ENCODE peak calls at places on chromosome 20, in ten cellular contexts. One of them, this sample, is unnamed.

GRCh38 chr20:63178889-63179751 is 36.8 kb downstream of the YTHDF1 start:
- DNase-seq in suprapubic skin: no peak
- DNase-seq in endothelial cell of umbilical vein: no peak
- DNase-seq in testis: peak; percentile 66
- DNase-seq in transverse colon: peak; percentile 33
- DNase-seq in spleen: peak; percentile 87
- DNase-seq in right lobe of liver: no peak
- DNase-seq in A549: peak; percentile 49
- DNase-seq in heart left ventricle: peak; percentile 36
- DNase-seq in lower leg skin: no peak
- DNase-seq in this sample: peak; percentile 21

GRCh38 chr20:15310361-15310760 is 972.9 kb upstream of the FLRT3 start:
- DNase-seq in suprapubic skin: no peak
- DNase-seq in endothelial cell of umbilical vein: peak; percentile 49
- DNase-seq in spleen: no peak
- DNase-seq in testis: no peak
- DNase-seq in lower leg skin: no peak
- DNase-seq in right lobe of liver: no peak
- DNase-seq in heart left ventricle: no peak
- DNase-seq in A549: no peak
- DNase-seq in transverse colon: no peak
- DNase-seq in this sample: no peak

GRCh38 chr20:38129248-38129865 is 35.7 kb downstream of the TGM2 start:
- DNase-seq in suprapubic skin: no peak
- DNase-seq in A549: no peak
- DNase-seq in spleen: peak; percentile 25
- DNase-seq in testis: no peak
- DNase-seq in right lobe of liver: peak; percentile 32
- DNase-seq in heart left ventricle: no peak
- DNase-seq in endothelial cell of umbilical vein: no peak
- DNase-seq in lower leg skin: no peak
- DNase-seq in transverse colon: no peak
- DNase-seq in this sample: no peak

GRCh38 chr20:47318596-47319516 is 37.6 kb downstream of the ZMYND8 start:
- DNase-seq in spleen: peak; percentile 84
- DNase-seq in heart left ventricle: peak; percentile 79
- DNase-seq in right lobe of liver: peak; percentile 75
- DNase-seq in endothelial cell of umbilical vein: peak; percentile 79
- DNase-seq in A549: peak; percentile 61
- DNase-seq in suprapubic skin: peak; percentile 92
- DNase-seq in testis: peak; percentile 85
- DNase-seq in lower leg skin: peak; percentile 82
- DNase-seq in transverse colon: peak; percentile 78
- DNase-seq in this sample: peak; percentile 96

GRCh38 chr20:3312940-3313656 is 74.1 kb upstream of the SLC4A11 start:
- DNase-seq in heart left ventricle: no peak
- DNase-seq in A549: peak; percentile 70
- DNase-seq in endothelial cell of umbilical vein: peak; percentile 82
- DNase-seq in testis: peak; percentile 19
- DNase-seq in right lobe of liver: no peak
- DNase-seq in spleen: no peak
- DNase-seq in suprapubic skin: no peak
- DNase-seq in lower leg skin: peak; percentile 50
- DNase-seq in transverse colon: no peak
- DNase-seq in this sample: peak; percentile 66

GRCh38 chr20:34578521-34579147 is 20.1 kb downstream of the MAP1LC3A start:
- DNase-seq in right lobe of liver: no peak
- DNase-seq in spleen: no peak
- DNase-seq in A549: no peak
- DNase-seq in lower leg skin: no peak
- DNase-seq in transverse colon: no peak
- DNase-seq in testis: peak; percentile 18
- DNase-seq in suprapubic skin: no peak
- DNase-seq in endothelial cell of umbilical vein: no peak
- DNase-seq in heart left ventricle: peak; percentile 65
- DNase-seq in this sample: peak; percentile 48

GRCh38 chr20:57412347-57413029 is 21.3 kb downstream of the RBM38 start:
- DNase-seq in spleen: peak; percentile 51
- DNase-seq in suprapubic skin: no peak
- DNase-seq in lower leg skin: no peak
- DNase-seq in A549: no peak
- DNase-seq in endothelial cell of umbilical vein: no peak
- DNase-seq in right lobe of liver: no peak
- DNase-seq in heart left ventricle: no peak
- DNase-seq in transverse colon: no peak
- DNase-seq in testis: peak; percentile 68
- DNase-seq in this sample: no peak

GRCh38 chr20:24653306-24653705 is 183.9 kb downstream of the SYNDIG1 start:
- DNase-seq in right lobe of liver: no peak
- DNase-seq in transverse colon: no peak
- DNase-seq in testis: no peak
- DNase-seq in suprapubic skin: no peak
- DNase-seq in endothelial cell of umbilical vein: no peak
- DNase-seq in heart left ventricle: no peak
- DNase-seq in lower leg skin: no peak
- DNase-seq in A549: peak; percentile 78
- DNase-seq in spleen: peak; percentile 56
- DNase-seq in this sample: no peak

GRCh38 chr20:17944854-17945474 is 23.6 kb downstream of the SNX5 start:
- DNase-seq in lower leg skin: no peak
- DNase-seq in transverse colon: no peak
- DNase-seq in heart left ventricle: no peak
- DNase-seq in endothelial cell of umbilical vein: no peak
- DNase-seq in spleen: no peak
- DNase-seq in suprapubic skin: no peak
- DNase-seq in testis: no peak
- DNase-seq in right lobe of liver: no peak
- DNase-seq in A549: no peak
- DNase-seq in this sample: no peak

GRCh38 chr20:17947474-17947815 is 21.1 kb downstream of the SNX5 start:
- DNase-seq in endothelial cell of umbilical vein: no peak
- DNase-seq in testis: no peak
- DNase-seq in heart left ventricle: no peak
- DNase-seq in spleen: no peak
- DNase-seq in right lobe of liver: no peak
- DNase-seq in A549: no peak
- DNase-seq in suprapubic skin: no peak
- DNase-seq in transverse colon: no peak
- DNase-seq in lower leg skin: no peak
- DNase-seq in this sample: no peak

GRCh38 chr20:17946040-17946439 is 22.6 kb downstream of the SNX5 start:
- DNase-seq in suprapubic skin: no peak
- DNase-seq in lower leg skin: no peak
- DNase-seq in heart left ventricle: no peak
- DNase-seq in right lobe of liver: no peak
- DNase-seq in transverse colon: no peak
- DNase-seq in testis: no peak
- DNase-seq in A549: no peak
- DNase-seq in spleen: no peak
- DNase-seq in endothelial cell of umbilical vein: no peak
- DNase-seq in this sample: no peak

GRCh38 chr20:17948442-17948841 is 20.2 kb downstream of the SNX5 start:
- DNase-seq in A549: no peak
- DNase-seq in spleen: no peak
- DNase-seq in lower leg skin: no peak
- DNase-seq in endothelial cell of umbilical vein: no peak
- DNase-seq in testis: no peak
- DNase-seq in transverse colon: no peak
- DNase-seq in suprapubic skin: no peak
- DNase-seq in right lobe of liver: no peak
- DNase-seq in heart left ventricle: no peak
- DNase-seq in this sample: no peak

DNA sequence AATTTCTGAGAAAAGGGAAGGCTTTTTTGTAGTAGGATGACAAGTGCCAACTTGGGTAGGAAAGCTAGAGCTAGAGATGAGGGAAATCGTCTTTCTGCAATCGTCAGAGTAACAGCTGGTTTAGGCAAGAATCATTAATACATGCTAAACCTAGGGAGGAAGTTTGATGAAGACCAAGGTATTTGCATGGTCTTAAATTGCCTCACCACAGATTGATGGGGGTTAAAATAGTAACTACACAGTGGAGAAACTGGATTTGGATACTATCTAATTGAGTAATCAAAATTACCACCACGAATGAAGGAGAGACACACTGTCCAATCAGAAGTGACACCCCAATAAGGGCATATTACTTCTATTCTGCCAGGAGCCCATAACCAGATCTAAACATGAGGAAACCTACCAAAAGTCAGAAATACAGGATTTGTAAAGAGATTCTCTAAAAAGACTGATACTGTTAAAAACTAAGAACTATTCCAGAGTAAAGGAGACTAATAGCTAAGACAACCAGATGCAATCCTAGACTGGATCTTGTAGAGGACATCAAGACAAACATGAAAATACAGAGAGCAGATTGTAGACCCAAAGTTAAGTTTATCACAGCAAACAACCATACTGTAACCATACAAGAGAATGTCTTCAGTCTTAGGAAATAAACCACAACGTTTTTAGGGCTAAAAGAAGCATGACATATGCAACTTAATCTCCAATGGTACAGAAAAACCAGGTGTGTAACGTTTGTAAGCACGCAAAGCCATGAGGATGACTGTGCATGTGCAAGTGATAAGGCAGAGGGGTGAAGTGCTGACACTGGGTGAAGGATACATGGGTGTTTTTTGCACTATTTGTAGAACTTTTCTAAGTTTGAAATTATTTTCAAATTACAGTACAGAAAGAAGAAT is 21.8 kb downstream of the SNX5 start:
- DNase-seq in transverse colon: no peak
- DNase-seq in heart left ventricle: no peak
- DNase-seq in spleen: no peak
- DNase-seq in suprapubic skin: no peak
- DNase-seq in testis: no peak
- DNase-seq in endothelial cell of umbilical vein: no peak
- DNase-seq in lower leg skin: no peak
- DNase-seq in right lobe of liver: no peak
- DNase-seq in A549: no peak
- DNase-seq in this sample: no peak
- TF ChIP-seq POLR2A in transverse colon: no peak
- TF ChIP-seq POLR2A in heart left ventricle: no peak
- TF ChIP-seq POLR2A in spleen: no peak
- TF ChIP-seq POLR2A in suprapubic skin: no peak
- TF ChIP-seq POLR2A in testis: no peak
- TF ChIP-seq POLR2A in endothelial cell of umbilical vein: no peak
- TF ChIP-seq POLR2A in lower leg skin: no peak
- TF ChIP-seq POLR2A in right lobe of liver: no peak
- TF ChIP-seq POLR2A in A549: no peak
- TF ChIP-seq POLR2A in this sample: no peak

DNA sequence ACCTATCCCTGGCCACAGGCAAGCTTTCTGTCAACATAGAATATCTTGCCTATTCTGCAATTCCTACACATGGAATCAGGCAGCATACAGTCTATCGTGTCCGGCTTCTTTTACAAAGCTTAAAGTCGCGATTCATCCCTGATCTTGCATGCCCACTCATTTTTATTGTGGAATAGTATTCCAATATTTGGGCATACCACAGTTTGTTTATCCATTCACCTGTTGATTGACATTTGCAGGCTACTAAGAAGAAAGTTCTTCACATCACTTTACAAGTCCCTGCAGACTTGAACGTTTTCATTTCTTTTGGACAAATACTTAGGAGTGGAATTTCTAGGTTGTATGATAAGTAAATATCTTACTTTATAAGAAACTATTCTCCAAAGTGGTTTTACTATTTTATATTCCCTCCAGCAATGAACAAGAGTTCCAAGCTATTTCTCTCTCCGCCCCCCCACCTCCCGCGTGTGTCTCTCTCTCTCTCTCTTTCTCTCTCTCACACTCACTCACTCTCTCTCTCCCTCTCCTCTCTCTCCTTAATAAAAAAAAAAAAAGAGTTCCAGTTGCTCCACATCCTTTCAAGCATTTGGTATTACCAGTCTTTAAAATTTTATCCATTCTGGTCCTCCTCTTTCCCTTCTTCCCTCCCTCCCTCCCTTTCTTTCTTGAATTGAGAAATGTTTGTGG is 1.1 kb upstream of the PLCB1 start:
- DNase-seq in A549: no peak
- DNase-seq in right lobe of liver: no peak
- DNase-seq in lower leg skin: no peak
- DNase-seq in transverse colon: no peak
- DNase-seq in heart left ventricle: no peak
- DNase-seq in spleen: no peak
- DNase-seq in suprapubic skin: no peak
- DNase-seq in endothelial cell of umbilical vein: no peak
- DNase-seq in testis: no peak
- DNase-seq in this sample: no peak
- H3K4me3 ChIP-seq in A549: no peak overlapping the region
- H3K4me3 ChIP-seq in right lobe of liver: no peak overlapping the region
- H3K4me3 ChIP-seq in lower leg skin: no peak overlapping the region
- H3K4me3 ChIP-seq in transverse colon: no peak overlapping the region
- H3K4me3 ChIP-seq in heart left ventricle: peak overlapping the region; percentile 68
- H3K4me3 ChIP-seq in spleen: peak overlapping the region; percentile 84
- H3K4me3 ChIP-seq in suprapubic skin: peak overlapping the region; percentile 83
- H3K4me3 ChIP-seq in endothelial cell of umbilical vein: no peak overlapping the region
- H3K4me3 ChIP-seq in testis: peak overlapping the region; percentile 72
- H3K4me3 ChIP-seq in this sample: peak overlapping the region; percentile 88

DNA sequence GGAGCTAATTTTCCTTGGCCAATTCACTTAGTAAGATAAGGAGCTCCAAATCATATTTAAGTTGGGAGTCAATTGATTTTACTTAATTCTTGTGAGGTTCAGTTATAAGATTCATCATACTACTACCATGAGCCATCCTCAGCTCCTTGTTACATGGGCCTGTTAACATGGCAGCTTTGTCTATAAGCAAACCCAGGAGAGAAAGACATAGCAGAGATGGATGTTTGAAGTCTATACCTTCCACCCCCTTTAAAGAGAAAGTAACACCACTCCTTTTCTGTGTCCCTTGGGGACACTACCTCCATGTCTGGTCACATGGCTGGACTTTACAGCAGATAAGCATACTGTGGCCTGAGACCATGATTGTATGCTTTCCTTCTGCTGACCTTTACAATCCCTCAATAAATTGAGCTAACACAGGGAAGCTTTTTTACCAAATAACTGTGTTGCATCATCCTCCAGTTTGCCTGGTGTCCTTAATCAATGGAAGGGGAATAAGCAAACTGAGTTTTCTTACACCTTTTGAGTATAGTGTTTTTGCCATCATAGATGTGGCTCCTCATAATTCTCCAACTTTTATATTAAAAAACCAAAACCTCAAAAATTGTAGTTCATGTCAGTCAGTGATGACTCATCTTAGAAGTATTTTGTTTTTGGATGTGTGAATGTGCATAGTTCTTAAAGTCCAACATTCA is 9.8 kb upstream of the ZNFX1 start:
- DNase-seq in lower leg skin: no peak
- DNase-seq in right lobe of liver: no peak
- DNase-seq in endothelial cell of umbilical vein: peak; percentile 48
- DNase-seq in testis: no peak
- DNase-seq in heart left ventricle: no peak
- DNase-seq in spleen: no peak
- DNase-seq in transverse colon: no peak
- DNase-seq in suprapubic skin: no peak
- DNase-seq in A549: no peak
- DNase-seq in this sample: no peak
- TF ChIP-seq POLR2A in lower leg skin: no peak
- TF ChIP-seq POLR2A in right lobe of liver: no peak
- TF ChIP-seq POLR2A in endothelial cell of umbilical vein: peak; percentile 83
- TF ChIP-seq POLR2A in testis: no peak
- TF ChIP-seq POLR2A in heart left ventricle: no peak
- TF ChIP-seq POLR2A in spleen: no peak
- TF ChIP-seq POLR2A in transverse colon: no peak
- TF ChIP-seq POLR2A in suprapubic skin: no peak
- TF ChIP-seq POLR2A in A549: no peak
- TF ChIP-seq POLR2A in this sample: no peak

GRCh38 chr20:9627219-9627618 is 112.8 kb downstream of the LAMP5 start:
- DNase-seq in heart left ventricle: no peak
- DNase-seq in transverse colon: no peak
- DNase-seq in right lobe of liver: no peak
- DNase-seq in testis: no peak
- DNase-seq in spleen: no peak
- DNase-seq in A549: no peak
- DNase-seq in endothelial cell of umbilical vein: no peak
- DNase-seq in lower leg skin: no peak
- DNase-seq in suprapubic skin: no peak
- DNase-seq in this sample: no peak
- H3K4me3 ChIP-seq in heart left ventricle: no peak overlapping the region
- H3K4me3 ChIP-seq in transverse colon: no peak overlapping the region
- H3K4me3 ChIP-seq in right lobe of liver: no peak overlapping the region
- H3K4me3 ChIP-seq in testis: no peak overlapping the region
- H3K4me3 ChIP-seq in spleen: no peak overlapping the region
- H3K4me3 ChIP-seq in A549: no peak overlapping the region
- H3K4me3 ChIP-seq in endothelial cell of umbilical vein: no peak overlapping the region
- H3K4me3 ChIP-seq in lower leg skin: no peak overlapping the region
- H3K4me3 ChIP-seq in suprapubic skin: no peak overlapping the region
- H3K4me3 ChIP-seq in this sample: no peak overlapping the region

This sample was measured in adrenal gland.